ENCODE peak calls at places on chromosomes 12 and 14, in five cellular contexts. Q is cardiac muscle cell, F is progenitor cell of endocrine pancreas, N is AG10803, C is cardiac fibroblast. M is an unnamed sample.

GRCh38 chr14:32004300-32004699 is 72.8 kb upstream of the ARHGAP5 start:
- DNase-seq in Q (peak; percentile 77), F (no peak), N (peak; percentile 76), C (peak; percentile 47), M (no peak)

GRCh38 chr12:107320929-107321618 is 227.7 kb upstream of the CRY1 start:
- DNase-seq in Q (peak; percentile 23), F (no peak), N (peak; percentile 32), C (no peak), M (peak; percentile 9)

GRCh38 chr12:109604902-109605536 is 31.4 kb downstream of the MVK start:
- DNase-seq in Q (no peak), F (no peak), N (no peak), C (no peak), M (no peak)

GRCh38 chr12:109624467-109624866 is 50.9 kb downstream of the MVK start:
- DNase-seq in Q (no peak), F (no peak), N (no peak), C (no peak), M (no peak)

GRCh38 chr12:67759829-67760228 is 111.3 kb downstream of the DYRK2 start:
- DNase-seq in Q (no peak), F (no peak), N (no peak), C (no peak), M (no peak)

GRCh38 chr12:132465269-132466190 is 24.4 kb upstream of the FBRSL1 start:
- DNase-seq in Q (no peak), F (no peak), N (no peak), C (no peak), M (no peak)

GRCh38 chr12:132438139-132438700 is 51.7 kb upstream of the FBRSL1 start:
- DNase-seq in Q (no peak), F (no peak), N (no peak), C (no peak), M (no peak)

GRCh38 chr12:57886590-57887363 is 40.2 kb upstream of the CTDSP2 start:
- DNase-seq in Q (no peak), F (no peak), N (no peak), C (peak; percentile 10), M (no peak)

GRCh38 chr14:103846569-103847438 is 571 bp downstream of the PPP1R13B start:
- DNase-seq in Q (peak; percentile 41), F (peak; percentile 32), N (no peak), C (peak; percentile 31), M (no peak)

GRCh38 chr14:21917699-21918436 is 244.2 kb upstream of the OR4E1 start:
- DNase-seq in Q (peak; percentile 71), F (no peak), N (peak; percentile 34), C (peak; percentile 63), M (peak; percentile 24)

GRCh38 chr12:110347767-110348166 is 55.7 kb downstream of the ANAPC7 start:
- DNase-seq in Q (no peak), F (no peak), N (no peak), C (no peak), M (no peak)

GRCh38 chr14:37197421-37198272 is at the start of gene MIPOL1:
- DNase-seq in Q (peak; percentile 95), F (peak; percentile 67), N (peak; percentile 89), C (peak; percentile 90), M (peak; percentile 81)

GRCh38 chr12:25957898-25958253 is 606 bp upstream of the RASSF8 start:
- DNase-seq in Q (peak; percentile 81), F (no peak), N (peak; percentile 78), C (peak; percentile 86), M (no peak)

GRCh38 chr12:14540801-14541462 is 26.8 kb downstream of the PLBD1 start:
- DNase-seq in Q (no peak), F (no peak), N (no peak), C (no peak), M (no peak)

GRCh38 chr14:66281036-66281776 is 205.0 kb upstream of the CCDC196 start:
- DNase-seq in Q (peak; percentile 45), F (no peak), N (peak; percentile 36), C (peak; percentile 23), M (no peak)

GRCh38 chr12:100899301-100899700 is 104.7 kb downstream of the ANO4 start:
- DNase-seq in Q (no peak), F (no peak), N (no peak), C (no peak), M (no peak)

GRCh38 chr12:122244565-122245371 is 18.9 kb upstream of the DIABLO start:
- DNase-seq in Q (no peak), F (no peak), N (no peak), C (no peak), M (no peak)

DNA sequence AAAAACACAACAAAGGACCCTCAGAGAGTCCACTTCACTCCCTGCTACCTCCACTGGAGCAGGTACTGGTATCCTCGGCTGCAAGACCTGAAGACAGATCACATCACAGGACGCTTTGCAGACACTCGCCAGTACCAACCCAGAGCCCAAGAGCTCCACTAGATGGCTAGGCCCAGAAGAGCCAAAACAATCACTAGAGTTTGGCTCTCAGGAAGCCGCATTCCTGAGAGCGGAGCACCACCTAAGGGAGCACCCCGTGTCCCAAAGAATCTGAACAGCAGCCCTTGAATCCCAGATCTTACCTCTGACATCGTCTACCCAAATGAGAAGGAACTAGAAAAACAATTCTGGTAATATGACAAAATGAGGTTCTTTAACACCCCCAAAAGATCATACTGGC is 399.8 kb downstream of the RAD51B start:
- DNase-seq in Q (no peak), F (no peak), N (no peak), C (no peak), M (no peak)
- TF ChIP-seq CTCF in Q (no peak), F (no peak), N (no peak), C (no peak), M (no peak)

GRCh38 chr14:100307215-100308111 is 1.2 kb upstream of the SLC25A29 start:
- DNase-seq in Q (no peak), F (peak; percentile 32), N (no peak), C (no peak), M (no peak)
- TF ChIP-seq CTCF in Q (no peak), F (no peak), N (no peak), C (no peak), M (no peak)

DNA sequence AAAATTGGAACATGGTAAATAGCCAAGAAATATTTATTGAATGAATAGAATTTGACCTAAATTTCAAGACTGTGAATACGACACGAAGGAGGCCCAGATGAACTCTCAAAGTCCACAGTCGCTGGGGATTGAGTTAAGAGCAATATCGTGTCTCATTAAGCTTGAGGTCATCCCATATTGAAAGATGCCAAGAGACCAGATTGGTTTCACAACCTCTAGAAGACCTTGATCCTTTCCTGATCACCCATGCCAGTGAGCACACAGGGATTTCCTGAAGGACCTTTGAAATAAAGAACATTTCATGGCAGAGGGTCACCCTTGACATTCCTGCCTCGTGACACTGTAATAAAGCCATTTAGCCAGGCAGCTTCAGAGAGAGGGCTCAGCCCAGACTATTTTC is 213.5 kb downstream of the C12orf50 start:
- DNase-seq in Q (no peak), F (no peak), N (no peak), C (no peak), M (no peak)
- TF ChIP-seq CTCF in Q (no peak), F (no peak), N (no peak), C (no peak), M (no peak)

GRCh38 chr14:61320806-61321384 is 484 bp upstream of the PRKCH start:
- DNase-seq in Q (no peak), F (no peak), N (no peak), C (no peak), M (no peak)

GRCh38 chr14:61322799-61323290 is 1.5 kb downstream of the PRKCH start:
- DNase-seq in Q (no peak), F (no peak), N (no peak), C (peak; percentile 14), M (no peak)

GRCh38 chr14:61319706-61320105 is 1.7 kb upstream of the PRKCH start:
- DNase-seq in Q (no peak), F (no peak), N (no peak), C (no peak), M (no peak)

GRCh38 chr14:61322011-61322798 is 826 bp downstream of the PRKCH start:
- DNase-seq in Q (no peak), F (no peak), N (no peak), C (no peak), M (no peak)

GRCh38 chr14:61321385-61322010 is at the start of gene PRKCH:
- DNase-seq in Q (peak; percentile 65), F (peak; percentile 58), N (peak; percentile 1), C (peak; percentile 62), M (no peak)
- TF ChIP-seq CTCF in Q (peak; percentile 12), F (peak; percentile 35), N (no peak), C (peak; percentile 17), M (no peak)

DNA sequence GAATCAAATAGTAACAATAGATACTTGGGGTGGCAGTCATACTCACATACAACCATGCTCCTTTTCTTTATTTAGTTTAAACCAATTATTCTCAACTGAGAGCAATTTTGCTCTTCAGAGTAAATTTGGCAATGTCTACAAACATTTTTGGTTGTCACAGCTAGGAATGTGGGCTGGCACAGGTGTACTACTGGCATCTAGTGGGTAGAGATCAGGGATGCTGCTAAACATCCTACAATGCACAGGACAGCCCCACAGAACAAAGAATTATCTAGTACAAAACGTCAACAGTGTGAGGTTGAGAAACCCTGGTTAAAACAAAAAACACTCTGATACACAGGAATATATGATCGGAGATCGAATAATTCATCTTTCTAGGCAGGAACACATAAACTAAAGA is 186.5 kb downstream of the NELL2 start:
- DNase-seq in Q (no peak), F (no peak), N (no peak), C (no peak), M (no peak)
- TF ChIP-seq CTCF in Q (no peak), F (no peak), N (no peak), C (no peak), M (no peak)